ENCODE peak calls at places on chromosome 18, in seven cellular contexts. X is NCI-H187; K is vagina; Z is stimulated activated CD8-positive, alpha-beta memory T cell treated with anti-CD3 and anti-CD28 coated beads, Interleukin-15, amount 100 ng/mL, for 4 hours; C is ovary; I is coronary artery; T is amniotic epithelial cell. G is an unnamed sample.
A peak's percentile ranks its signal among the peaks of the same experiment; 100 is the strongest.

GRCh38 chr18:23227729-23228075 is 92.4 kb downstream of the CABLES1 start:
- DNase-seq in X (no peak), K (no peak), Z (no peak), C (no peak), I (no peak), T (no peak), G (no peak)

GRCh38 chr18:30748541-30748940 is 294.0 kb downstream of the DSC3 start:
- DNase-seq in X (no peak), K (no peak), Z (no peak), C (no peak), I (no peak), T (no peak), G (no peak)

GRCh38 chr18:1017679-1018078 is 113.0 kb downstream of the ADCYAP1 start:
- DNase-seq in X (no peak), K (no peak), Z (no peak), C (no peak), I (no peak), T (no peak), G (no peak)

GRCh38 chr18:13474336-13474735 is 252.0 kb downstream of the FAM210A start:
- DNase-seq in X (no peak), K (no peak), Z (no peak), C (no peak), I (no peak), T (no peak), G (no peak)

GRCh38 chr18:22238036-22238435 is 68.6 kb downstream of the GATA6 start:
- DNase-seq in X (no peak), K (no peak), Z (peak; percentile 7), C (no peak), I (no peak), T (no peak), G (no peak)

GRCh38 chr18:53567935-53568574 is 656.4 kb downstream of the MBD2 start:
- DNase-seq in X (no peak), K (no peak), Z (no peak), C (no peak), I (no peak), T (peak; percentile 21), G (no peak)

GRCh38 chr18:63679820-63680606 is 18.3 kb upstream of the SERPINB3 start:
- DNase-seq in X (no peak), K (no peak), Z (no peak), C (no peak), I (no peak), T (peak; percentile 63), G (no peak)

GRCh38 chr18:6414723-6415362 is at the start of gene L3MBTL4:
- DNase-seq in X (no peak), K (no peak), Z (no peak), C (peak; percentile 58), I (no peak), T (no peak), G (no peak)

GRCh38 chr18:13726972-13727331 is 479 bp downstream of the RNMT start:
- DNase-seq in X (no peak), K (no peak), Z (peak; percentile 12), C (peak; percentile 64), I (no peak), T (peak; percentile 48), G (peak; percentile 31)

GRCh38 chr18:46891742-46892214 is 25.5 kb downstream of the PIAS2 start:
- DNase-seq in X (no peak), K (no peak), Z (no peak), C (no peak), I (no peak), T (no peak), G (no peak)

GRCh38 chr18:49656098-49656591 is 94.3 kb downstream of the LIPG start:
- DNase-seq in X (no peak), K (no peak), Z (no peak), C (no peak), I (peak; percentile 50), T (peak; percentile 84), G (no peak)

GRCh38 chr18:74774486-74774885 is 176.8 kb downstream of the ZNF407 start:
- DNase-seq in X (no peak), K (no peak), Z (no peak), C (no peak), I (no peak), T (no peak), G (no peak)

GRCh38 chr18:54263904-54264336 is 5.4 kb upstream of the POLI start:
- DNase-seq in X (no peak), K (no peak), Z (no peak), C (no peak), I (no peak), T (no peak), G (no peak)

GRCh38 chr18:36167692-36168218 is 19.5 kb upstream of the MOCOS start:
- DNase-seq in X (no peak), K (no peak), Z (no peak), C (no peak), I (no peak), T (no peak), G (no peak)

GRCh38 chr18:48308027-48308635 is 101.1 kb downstream of the ZBTB7C start:
- DNase-seq in X (no peak), K (no peak), Z (no peak), C (no peak), I (no peak), T (no peak), G (no peak)

GRCh38 chr18:2776596-2776995 is 70.2 kb upstream of the EMILIN2 start:
- DNase-seq in X (no peak), K (no peak), Z (no peak), C (no peak), I (no peak), T (no peak), G (no peak)

GRCh38 chr18:35841283-35841682 is 131.2 kb upstream of the RMP24 start:
- DNase-seq in X (no peak), K (no peak), Z (no peak), C (no peak), I (no peak), T (no peak), G (no peak)

GRCh38 chr18:47150824-47151366 is 595 bp upstream of the HDHD2 start:
- DNase-seq in X (no peak), K (no peak), Z (no peak), C (peak; percentile 20), I (no peak), T (no peak), G (no peak)

G was measured in esophagus squamous epithelium.